ENCODE peak calls at places on chromosome 7, in eight cellular contexts. E is nephron progenitor cell; U is stimulated activated CD4-positive, alpha-beta T cell treated with anti-CD3 and anti-CD28 coated beads, Interleukin-4, amount 100 ng/mL, for 48 hours; B is heart right ventricle; M is right cardiac atrium; T is mucosa of gallbladder; Z is naive thymus-derived CD8-positive, alpha-beta T cell; C is Daoy. O is an unnamed sample.

GRCh38 chr7:150787321-150788281 is 12.6 kb downstream of the TMEM176B start:
- DNase-seq in E (no peak), U (no peak), B (peak), M (peak), T (peak), Z (no peak), C (no peak), O (peak)

GRCh38 chr7:134905375-134905774 is 80.9 kb upstream of the AGBL3 start:
- DNase-seq in E (no peak), U (no peak), B (no peak), M (peak), T (peak), Z (no peak), C (peak), O (peak)

GRCh38 chr7:77266162-77266807 is 66.7 kb upstream of the FGL2 start:
- DNase-seq in E (no peak), U (peak), B (no peak), M (no peak), T (no peak), Z (no peak), C (no peak), O (peak)

GRCh38 chr7:131895541-131896173 is 339.2 kb upstream of the PODXL start:
- DNase-seq in E (no peak), U (no peak), B (no peak), M (no peak), T (no peak), Z (no peak), C (peak), O (peak)

GRCh38 chr7:100044719-100045118 is 4.9 kb upstream of the ZSCAN21 start:
- DNase-seq in E (no peak), U (no peak), B (no peak), M (no peak), T (peak), Z (no peak), C (peak), O (no peak)

GRCh38 chr7:144006029-144006428 is 5.9 kb downstream of the OR6B1 start:
- DNase-seq in E (no peak), U (no peak), B (no peak), M (no peak), T (no peak), Z (no peak), C (no peak), O (no peak)

GRCh38 chr7:29274156-29275017 is 79.8 kb downstream of the CHN2 start:
- DNase-seq in E (no peak), U (no peak), B (no peak), M (no peak), T (no peak), Z (no peak), C (no peak), O (peak)

GRCh38 chr7:27634892-27635538 is 27.7 kb downstream of the HIBADH start:
- DNase-seq in E (no peak), U (no peak), B (no peak), M (no peak), T (no peak), Z (no peak), C (no peak), O (no peak)

GRCh38 chr7:11726251-11727155 is 105.5 kb downstream of the THSD7A start:
- DNase-seq in E (no peak), U (no peak), B (peak), M (peak), T (peak), Z (no peak), C (peak), O (no peak)

GRCh38 chr7:66751945-66752344 is 11.4 kb downstream of the RABGEF1 start:
- DNase-seq in E (no peak), U (no peak), B (no peak), M (no peak), T (no peak), Z (no peak), C (no peak), O (no peak)